ENCODE peak calls at places on chromosomes 12 and 14, in eight cellular contexts. One of them, this sample, is unnamed.

GRCh38 chr14:60760648-60761364 is 26.2 kb downstream of the MNAT1 start:
- DNase-seq in activated T-cell treated with anti-CD3 and anti-CD28 coated beads for 4 hours: no peak
- DNase-seq in PC-9: peak
- DNase-seq in activated CD4-positive, alpha-beta T cell treated with anti-CD3 and anti-CD28 coated beads, Interleukin-2, amount 50 U/mL, for 24 hours: no peak
- DNase-seq in fibroblast of pulmonary artery: no peak
- DNase-seq in C1 segment of cervical spinal cord: no peak
- DNase-seq in stimulated activated naive CD8-positive, alpha-beta T cell treated with anti-CD3 and anti-CD28 coated beads, Interleukin-15, Interleukin-2, amounts not matched to agents 100 U/mL and 50 U/mL, for 24 hours: no peak
- DNase-seq in head of caudate nucleus: no peak
- DNase-seq in this sample: no peak

GRCh38 chr12:90152897-90153624 is 444.4 kb upstream of the ATP2B1 start:
- DNase-seq in activated T-cell treated with anti-CD3 and anti-CD28 coated beads for 4 hours: no peak
- DNase-seq in PC-9: no peak
- DNase-seq in activated CD4-positive, alpha-beta T cell treated with anti-CD3 and anti-CD28 coated beads, Interleukin-2, amount 50 U/mL, for 24 hours: no peak
- DNase-seq in fibroblast of pulmonary artery: no peak
- DNase-seq in C1 segment of cervical spinal cord: no peak
- DNase-seq in stimulated activated naive CD8-positive, alpha-beta T cell treated with anti-CD3 and anti-CD28 coated beads, Interleukin-15, Interleukin-2, amounts not matched to agents 100 U/mL and 50 U/mL, for 24 hours: no peak
- DNase-seq in head of caudate nucleus: no peak
- DNase-seq in this sample: peak

GRCh38 chr14:67547224-67547780 is 14.2 kb downstream of the PLEKHH1 start:
- DNase-seq in activated T-cell treated with anti-CD3 and anti-CD28 coated beads for 4 hours: no peak
- DNase-seq in PC-9: no peak
- DNase-seq in activated CD4-positive, alpha-beta T cell treated with anti-CD3 and anti-CD28 coated beads, Interleukin-2, amount 50 U/mL, for 24 hours: no peak
- DNase-seq in fibroblast of pulmonary artery: no peak
- DNase-seq in C1 segment of cervical spinal cord: no peak
- DNase-seq in stimulated activated naive CD8-positive, alpha-beta T cell treated with anti-CD3 and anti-CD28 coated beads, Interleukin-15, Interleukin-2, amounts not matched to agents 100 U/mL and 50 U/mL, for 24 hours: no peak
- DNase-seq in head of caudate nucleus: no peak
- DNase-seq in this sample: no peak

GRCh38 chr12:94427520-94428381 is 31.9 kb downstream of the CEP83 start:
- DNase-seq in activated T-cell treated with anti-CD3 and anti-CD28 coated beads for 4 hours: no peak
- DNase-seq in PC-9: no peak
- DNase-seq in activated CD4-positive, alpha-beta T cell treated with anti-CD3 and anti-CD28 coated beads, Interleukin-2, amount 50 U/mL, for 24 hours: no peak
- DNase-seq in fibroblast of pulmonary artery: peak
- DNase-seq in C1 segment of cervical spinal cord: no peak
- DNase-seq in stimulated activated naive CD8-positive, alpha-beta T cell treated with anti-CD3 and anti-CD28 coated beads, Interleukin-15, Interleukin-2, amounts not matched to agents 100 U/mL and 50 U/mL, for 24 hours: no peak
- DNase-seq in head of caudate nucleus: no peak
- DNase-seq in this sample: no peak

GRCh38 chr12:89756638-89757321 is 48.1 kb upstream of the ATP2B1 start:
- DNase-seq in activated T-cell treated with anti-CD3 and anti-CD28 coated beads for 4 hours: peak
- DNase-seq in PC-9: peak
- DNase-seq in activated CD4-positive, alpha-beta T cell treated with anti-CD3 and anti-CD28 coated beads, Interleukin-2, amount 50 U/mL, for 24 hours: no peak
- DNase-seq in fibroblast of pulmonary artery: peak
- DNase-seq in C1 segment of cervical spinal cord: no peak
- DNase-seq in stimulated activated naive CD8-positive, alpha-beta T cell treated with anti-CD3 and anti-CD28 coated beads, Interleukin-15, Interleukin-2, amounts not matched to agents 100 U/mL and 50 U/mL, for 24 hours: no peak
- DNase-seq in head of caudate nucleus: no peak
- DNase-seq in this sample: no peak

GRCh38 chr14:93223565-93223964 is 16.5 kb downstream of the UBR7 start:
- DNase-seq in activated T-cell treated with anti-CD3 and anti-CD28 coated beads for 4 hours: no peak
- DNase-seq in PC-9: no peak
- DNase-seq in activated CD4-positive, alpha-beta T cell treated with anti-CD3 and anti-CD28 coated beads, Interleukin-2, amount 50 U/mL, for 24 hours: no peak
- DNase-seq in fibroblast of pulmonary artery: no peak
- DNase-seq in C1 segment of cervical spinal cord: no peak
- DNase-seq in stimulated activated naive CD8-positive, alpha-beta T cell treated with anti-CD3 and anti-CD28 coated beads, Interleukin-15, Interleukin-2, amounts not matched to agents 100 U/mL and 50 U/mL, for 24 hours: no peak
- DNase-seq in head of caudate nucleus: no peak
- DNase-seq in this sample: no peak

GRCh38 chr12:89210277-89210676 is 142.0 kb downstream of the DUSP6 start:
- DNase-seq in activated T-cell treated with anti-CD3 and anti-CD28 coated beads for 4 hours: no peak
- DNase-seq in PC-9: no peak
- DNase-seq in activated CD4-positive, alpha-beta T cell treated with anti-CD3 and anti-CD28 coated beads, Interleukin-2, amount 50 U/mL, for 24 hours: no peak
- DNase-seq in fibroblast of pulmonary artery: no peak
- DNase-seq in C1 segment of cervical spinal cord: no peak
- DNase-seq in stimulated activated naive CD8-positive, alpha-beta T cell treated with anti-CD3 and anti-CD28 coated beads, Interleukin-15, Interleukin-2, amounts not matched to agents 100 U/mL and 50 U/mL, for 24 hours: no peak
- DNase-seq in head of caudate nucleus: no peak
- DNase-seq in this sample: no peak

GRCh38 chr12:47080725-47081502 is 1.2 kb upstream of the AMIGO2 start:
- DNase-seq in activated T-cell treated with anti-CD3 and anti-CD28 coated beads for 4 hours: peak
- DNase-seq in PC-9: peak
- DNase-seq in activated CD4-positive, alpha-beta T cell treated with anti-CD3 and anti-CD28 coated beads, Interleukin-2, amount 50 U/mL, for 24 hours: no peak
- DNase-seq in fibroblast of pulmonary artery: peak
- DNase-seq in C1 segment of cervical spinal cord: peak
- DNase-seq in stimulated activated naive CD8-positive, alpha-beta T cell treated with anti-CD3 and anti-CD28 coated beads, Interleukin-15, Interleukin-2, amounts not matched to agents 100 U/mL and 50 U/mL, for 24 hours: peak
- DNase-seq in head of caudate nucleus: peak
- DNase-seq in this sample: peak

GRCh38 chr12:127810026-127810425 is 456.9 kb upstream of the TMEM132C start:
- DNase-seq in activated T-cell treated with anti-CD3 and anti-CD28 coated beads for 4 hours: no peak
- DNase-seq in PC-9: no peak
- DNase-seq in activated CD4-positive, alpha-beta T cell treated with anti-CD3 and anti-CD28 coated beads, Interleukin-2, amount 50 U/mL, for 24 hours: no peak
- DNase-seq in fibroblast of pulmonary artery: peak
- DNase-seq in C1 segment of cervical spinal cord: no peak
- DNase-seq in stimulated activated naive CD8-positive, alpha-beta T cell treated with anti-CD3 and anti-CD28 coated beads, Interleukin-15, Interleukin-2, amounts not matched to agents 100 U/mL and 50 U/mL, for 24 hours: no peak
- DNase-seq in head of caudate nucleus: no peak
- DNase-seq in this sample: no peak

GRCh38 chr14:99234982-99235491 is 37.0 kb downstream of the BCL11B start:
- DNase-seq in activated T-cell treated with anti-CD3 and anti-CD28 coated beads for 4 hours: peak
- DNase-seq in PC-9: no peak
- DNase-seq in activated CD4-positive, alpha-beta T cell treated with anti-CD3 and anti-CD28 coated beads, Interleukin-2, amount 50 U/mL, for 24 hours: peak
- DNase-seq in fibroblast of pulmonary artery: no peak
- DNase-seq in C1 segment of cervical spinal cord: no peak
- DNase-seq in stimulated activated naive CD8-positive, alpha-beta T cell treated with anti-CD3 and anti-CD28 coated beads, Interleukin-15, Interleukin-2, amounts not matched to agents 100 U/mL and 50 U/mL, for 24 hours: peak
- DNase-seq in head of caudate nucleus: peak
- DNase-seq in this sample: no peak

GRCh38 chr12:81974762-81975161 is 215.6 kb upstream of the PPFIA2 start:
- DNase-seq in activated T-cell treated with anti-CD3 and anti-CD28 coated beads for 4 hours: no peak
- DNase-seq in PC-9: no peak
- DNase-seq in activated CD4-positive, alpha-beta T cell treated with anti-CD3 and anti-CD28 coated beads, Interleukin-2, amount 50 U/mL, for 24 hours: no peak
- DNase-seq in fibroblast of pulmonary artery: no peak
- DNase-seq in C1 segment of cervical spinal cord: no peak
- DNase-seq in stimulated activated naive CD8-positive, alpha-beta T cell treated with anti-CD3 and anti-CD28 coated beads, Interleukin-15, Interleukin-2, amounts not matched to agents 100 U/mL and 50 U/mL, for 24 hours: no peak
- DNase-seq in head of caudate nucleus: no peak
- DNase-seq in this sample: no peak

GRCh38 chr14:38065101-38065762 is 142.5 kb upstream of the SSTR1 start:
- DNase-seq in activated T-cell treated with anti-CD3 and anti-CD28 coated beads for 4 hours: peak
- DNase-seq in PC-9: no peak
- DNase-seq in activated CD4-positive, alpha-beta T cell treated with anti-CD3 and anti-CD28 coated beads, Interleukin-2, amount 50 U/mL, for 24 hours: no peak
- DNase-seq in fibroblast of pulmonary artery: no peak
- DNase-seq in C1 segment of cervical spinal cord: no peak
- DNase-seq in stimulated activated naive CD8-positive, alpha-beta T cell treated with anti-CD3 and anti-CD28 coated beads, Interleukin-15, Interleukin-2, amounts not matched to agents 100 U/mL and 50 U/mL, for 24 hours: peak
- DNase-seq in head of caudate nucleus: no peak
- DNase-seq in this sample: no peak

GRCh38 chr14:63467440-63468072 is 75.6 kb downstream of the PPP2R5E start:
- DNase-seq in activated T-cell treated with anti-CD3 and anti-CD28 coated beads for 4 hours: no peak
- DNase-seq in PC-9: no peak
- DNase-seq in activated CD4-positive, alpha-beta T cell treated with anti-CD3 and anti-CD28 coated beads, Interleukin-2, amount 50 U/mL, for 24 hours: no peak
- DNase-seq in fibroblast of pulmonary artery: no peak
- DNase-seq in C1 segment of cervical spinal cord: no peak
- DNase-seq in stimulated activated naive CD8-positive, alpha-beta T cell treated with anti-CD3 and anti-CD28 coated beads, Interleukin-15, Interleukin-2, amounts not matched to agents 100 U/mL and 50 U/mL, for 24 hours: no peak
- DNase-seq in head of caudate nucleus: no peak
- DNase-seq in this sample: no peak

GRCh38 chr14:89921896-89922548 is 32.5 kb downstream of the EFCAB11 start:
- DNase-seq in activated T-cell treated with anti-CD3 and anti-CD28 coated beads for 4 hours: no peak
- DNase-seq in PC-9: no peak
- DNase-seq in activated CD4-positive, alpha-beta T cell treated with anti-CD3 and anti-CD28 coated beads, Interleukin-2, amount 50 U/mL, for 24 hours: no peak
- DNase-seq in fibroblast of pulmonary artery: peak
- DNase-seq in C1 segment of cervical spinal cord: no peak
- DNase-seq in stimulated activated naive CD8-positive, alpha-beta T cell treated with anti-CD3 and anti-CD28 coated beads, Interleukin-15, Interleukin-2, amounts not matched to agents 100 U/mL and 50 U/mL, for 24 hours: no peak
- DNase-seq in head of caudate nucleus: peak
- DNase-seq in this sample: no peak

GRCh38 chr12:131681257-131681620 is 29.7 kb upstream of the SFSWAP start:
- DNase-seq in activated T-cell treated with anti-CD3 and anti-CD28 coated beads for 4 hours: no peak
- DNase-seq in PC-9: no peak
- DNase-seq in activated CD4-positive, alpha-beta T cell treated with anti-CD3 and anti-CD28 coated beads, Interleukin-2, amount 50 U/mL, for 24 hours: no peak
- DNase-seq in fibroblast of pulmonary artery: no peak
- DNase-seq in C1 segment of cervical spinal cord: no peak
- DNase-seq in stimulated activated naive CD8-positive, alpha-beta T cell treated with anti-CD3 and anti-CD28 coated beads, Interleukin-15, Interleukin-2, amounts not matched to agents 100 U/mL and 50 U/mL, for 24 hours: no peak
- DNase-seq in head of caudate nucleus: no peak
- DNase-seq in this sample: no peak

GRCh38 chr14:46580941-46581671 is 70.5 kb downstream of the RPL10L start:
- DNase-seq in activated T-cell treated with anti-CD3 and anti-CD28 coated beads for 4 hours: no peak
- DNase-seq in PC-9: peak
- DNase-seq in activated CD4-positive, alpha-beta T cell treated with anti-CD3 and anti-CD28 coated beads, Interleukin-2, amount 50 U/mL, for 24 hours: no peak
- DNase-seq in fibroblast of pulmonary artery: peak
- DNase-seq in C1 segment of cervical spinal cord: no peak
- DNase-seq in stimulated activated naive CD8-positive, alpha-beta T cell treated with anti-CD3 and anti-CD28 coated beads, Interleukin-15, Interleukin-2, amounts not matched to agents 100 U/mL and 50 U/mL, for 24 hours: peak
- DNase-seq in head of caudate nucleus: peak
- DNase-seq in this sample: peak

GRCh38 chr14:21978184-21978998 is 304.8 kb upstream of the OR4E1 start:
- DNase-seq in activated T-cell treated with anti-CD3 and anti-CD28 coated beads for 4 hours: peak
- DNase-seq in PC-9: peak
- DNase-seq in activated CD4-positive, alpha-beta T cell treated with anti-CD3 and anti-CD28 coated beads, Interleukin-2, amount 50 U/mL, for 24 hours: peak
- DNase-seq in fibroblast of pulmonary artery: peak
- DNase-seq in C1 segment of cervical spinal cord: peak
- DNase-seq in stimulated activated naive CD8-positive, alpha-beta T cell treated with anti-CD3 and anti-CD28 coated beads, Interleukin-15, Interleukin-2, amounts not matched to agents 100 U/mL and 50 U/mL, for 24 hours: peak
- DNase-seq in head of caudate nucleus: peak
- DNase-seq in this sample: peak

GRCh38 chr14:68386950-68387779 is 405.7 kb downstream of the ZFP36L1 start:
- DNase-seq in activated T-cell treated with anti-CD3 and anti-CD28 coated beads for 4 hours: no peak
- DNase-seq in PC-9: no peak
- DNase-seq in activated CD4-positive, alpha-beta T cell treated with anti-CD3 and anti-CD28 coated beads, Interleukin-2, amount 50 U/mL, for 24 hours: no peak
- DNase-seq in fibroblast of pulmonary artery: peak
- DNase-seq in C1 segment of cervical spinal cord: no peak
- DNase-seq in stimulated activated naive CD8-positive, alpha-beta T cell treated with anti-CD3 and anti-CD28 coated beads, Interleukin-15, Interleukin-2, amounts not matched to agents 100 U/mL and 50 U/mL, for 24 hours: no peak
- DNase-seq in head of caudate nucleus: no peak
- DNase-seq in this sample: no peak

GRCh38 chr14:68153275-68153674 is 333.7 kb downstream of the RAD51B start:
- DNase-seq in activated T-cell treated with anti-CD3 and anti-CD28 coated beads for 4 hours: no peak
- DNase-seq in PC-9: no peak
- DNase-seq in activated CD4-positive, alpha-beta T cell treated with anti-CD3 and anti-CD28 coated beads, Interleukin-2, amount 50 U/mL, for 24 hours: no peak
- DNase-seq in fibroblast of pulmonary artery: no peak
- DNase-seq in C1 segment of cervical spinal cord: no peak
- DNase-seq in stimulated activated naive CD8-positive, alpha-beta T cell treated with anti-CD3 and anti-CD28 coated beads, Interleukin-15, Interleukin-2, amounts not matched to agents 100 U/mL and 50 U/mL, for 24 hours: no peak
- DNase-seq in head of caudate nucleus: no peak
- DNase-seq in this sample: no peak

GRCh38 chr14:22546722-22547071 is 42.3 kb downstream of the DAD1 start:
- DNase-seq in activated T-cell treated with anti-CD3 and anti-CD28 coated beads for 4 hours: no peak
- DNase-seq in PC-9: no peak
- DNase-seq in activated CD4-positive, alpha-beta T cell treated with anti-CD3 and anti-CD28 coated beads, Interleukin-2, amount 50 U/mL, for 24 hours: no peak
- DNase-seq in fibroblast of pulmonary artery: no peak
- DNase-seq in C1 segment of cervical spinal cord: no peak
- DNase-seq in stimulated activated naive CD8-positive, alpha-beta T cell treated with anti-CD3 and anti-CD28 coated beads, Interleukin-15, Interleukin-2, amounts not matched to agents 100 U/mL and 50 U/mL, for 24 hours: no peak
- DNase-seq in head of caudate nucleus: no peak
- DNase-seq in this sample: no peak

GRCh38 chr14:99728231-99728920 is 44.3 kb downstream of the CYP46A1 start:
- DNase-seq in activated T-cell treated with anti-CD3 and anti-CD28 coated beads for 4 hours: no peak
- DNase-seq in PC-9: no peak
- DNase-seq in activated CD4-positive, alpha-beta T cell treated with anti-CD3 and anti-CD28 coated beads, Interleukin-2, amount 50 U/mL, for 24 hours: no peak
- DNase-seq in fibroblast of pulmonary artery: no peak
- DNase-seq in C1 segment of cervical spinal cord: no peak
- DNase-seq in stimulated activated naive CD8-positive, alpha-beta T cell treated with anti-CD3 and anti-CD28 coated beads, Interleukin-15, Interleukin-2, amounts not matched to agents 100 U/mL and 50 U/mL, for 24 hours: peak
- DNase-seq in head of caudate nucleus: peak
- DNase-seq in this sample: peak

GRCh38 chr14:87111741-87112140 is 881.2 kb downstream of the GALC start:
- DNase-seq in activated T-cell treated with anti-CD3 and anti-CD28 coated beads for 4 hours: no peak
- DNase-seq in PC-9: no peak
- DNase-seq in activated CD4-positive, alpha-beta T cell treated with anti-CD3 and anti-CD28 coated beads, Interleukin-2, amount 50 U/mL, for 24 hours: no peak
- DNase-seq in fibroblast of pulmonary artery: no peak
- DNase-seq in C1 segment of cervical spinal cord: no peak
- DNase-seq in stimulated activated naive CD8-positive, alpha-beta T cell treated with anti-CD3 and anti-CD28 coated beads, Interleukin-15, Interleukin-2, amounts not matched to agents 100 U/mL and 50 U/mL, for 24 hours: no peak
- DNase-seq in head of caudate nucleus: no peak
- DNase-seq in this sample: no peak

GRCh38 chr12:101172316-101172715 is 37.7 kb downstream of the SLC5A8 start:
- DNase-seq in activated T-cell treated with anti-CD3 and anti-CD28 coated beads for 4 hours: no peak
- DNase-seq in PC-9: no peak
- DNase-seq in activated CD4-positive, alpha-beta T cell treated with anti-CD3 and anti-CD28 coated beads, Interleukin-2, amount 50 U/mL, for 24 hours: no peak
- DNase-seq in fibroblast of pulmonary artery: no peak
- DNase-seq in C1 segment of cervical spinal cord: no peak
- DNase-seq in stimulated activated naive CD8-positive, alpha-beta T cell treated with anti-CD3 and anti-CD28 coated beads, Interleukin-15, Interleukin-2, amounts not matched to agents 100 U/mL and 50 U/mL, for 24 hours: no peak
- DNase-seq in head of caudate nucleus: peak
- DNase-seq in this sample: no peak

GRCh38 chr12:54579258-54579657 is 9.2 kb downstream of the PPP1R1A start:
- DNase-seq in activated T-cell treated with anti-CD3 and anti-CD28 coated beads for 4 hours: no peak
- DNase-seq in PC-9: no peak
- DNase-seq in activated CD4-positive, alpha-beta T cell treated with anti-CD3 and anti-CD28 coated beads, Interleukin-2, amount 50 U/mL, for 24 hours: no peak
- DNase-seq in fibroblast of pulmonary artery: no peak
- DNase-seq in C1 segment of cervical spinal cord: no peak
- DNase-seq in stimulated activated naive CD8-positive, alpha-beta T cell treated with anti-CD3 and anti-CD28 coated beads, Interleukin-15, Interleukin-2, amounts not matched to agents 100 U/mL and 50 U/mL, for 24 hours: no peak
- DNase-seq in head of caudate nucleus: no peak
- DNase-seq in this sample: no peak

GRCh38 chr12:12803186-12803585 is 10.0 kb upstream of the DDX47 start:
- DNase-seq in activated T-cell treated with anti-CD3 and anti-CD28 coated beads for 4 hours: peak
- DNase-seq in PC-9: peak
- DNase-seq in activated CD4-positive, alpha-beta T cell treated with anti-CD3 and anti-CD28 coated beads, Interleukin-2, amount 50 U/mL, for 24 hours: no peak
- DNase-seq in fibroblast of pulmonary artery: peak
- DNase-seq in C1 segment of cervical spinal cord: no peak
- DNase-seq in stimulated activated naive CD8-positive, alpha-beta T cell treated with anti-CD3 and anti-CD28 coated beads, Interleukin-15, Interleukin-2, amounts not matched to agents 100 U/mL and 50 U/mL, for 24 hours: peak
- DNase-seq in head of caudate nucleus: no peak
- DNase-seq in this sample: peak

GRCh38 chr14:89767861-89768268 is 186.7 kb downstream of the EFCAB11 start:
- DNase-seq in activated T-cell treated with anti-CD3 and anti-CD28 coated beads for 4 hours: peak
- DNase-seq in PC-9: no peak
- DNase-seq in activated CD4-positive, alpha-beta T cell treated with anti-CD3 and anti-CD28 coated beads, Interleukin-2, amount 50 U/mL, for 24 hours: peak
- DNase-seq in fibroblast of pulmonary artery: peak
- DNase-seq in C1 segment of cervical spinal cord: no peak
- DNase-seq in stimulated activated naive CD8-positive, alpha-beta T cell treated with anti-CD3 and anti-CD28 coated beads, Interleukin-15, Interleukin-2, amounts not matched to agents 100 U/mL and 50 U/mL, for 24 hours: peak
- DNase-seq in head of caudate nucleus: peak
- DNase-seq in this sample: no peak

GRCh38 chr14:50816419-50817047 is 14.4 kb downstream of the NIN start:
- DNase-seq in activated T-cell treated with anti-CD3 and anti-CD28 coated beads for 4 hours: no peak
- DNase-seq in PC-9: no peak
- DNase-seq in activated CD4-positive, alpha-beta T cell treated with anti-CD3 and anti-CD28 coated beads, Interleukin-2, amount 50 U/mL, for 24 hours: no peak
- DNase-seq in fibroblast of pulmonary artery: peak
- DNase-seq in C1 segment of cervical spinal cord: no peak
- DNase-seq in stimulated activated naive CD8-positive, alpha-beta T cell treated with anti-CD3 and anti-CD28 coated beads, Interleukin-15, Interleukin-2, amounts not matched to agents 100 U/mL and 50 U/mL, for 24 hours: no peak
- DNase-seq in head of caudate nucleus: no peak
- DNase-seq in this sample: no peak

GRCh38 chr12:80697270-80697887 is 10.1 kb upstream of the MYF6 start:
- DNase-seq in activated T-cell treated with anti-CD3 and anti-CD28 coated beads for 4 hours: no peak
- DNase-seq in PC-9: no peak
- DNase-seq in activated CD4-positive, alpha-beta T cell treated with anti-CD3 and anti-CD28 coated beads, Interleukin-2, amount 50 U/mL, for 24 hours: no peak
- DNase-seq in fibroblast of pulmonary artery: no peak
- DNase-seq in C1 segment of cervical spinal cord: no peak
- DNase-seq in stimulated activated naive CD8-positive, alpha-beta T cell treated with anti-CD3 and anti-CD28 coated beads, Interleukin-15, Interleukin-2, amounts not matched to agents 100 U/mL and 50 U/mL, for 24 hours: no peak
- DNase-seq in head of caudate nucleus: no peak
- DNase-seq in this sample: no peak

GRCh38 chr14:61832783-61833182 is 70.6 kb downstream of the SNAPC1 start:
- DNase-seq in activated T-cell treated with anti-CD3 and anti-CD28 coated beads for 4 hours: no peak
- DNase-seq in PC-9: no peak
- DNase-seq in activated CD4-positive, alpha-beta T cell treated with anti-CD3 and anti-CD28 coated beads, Interleukin-2, amount 50 U/mL, for 24 hours: no peak
- DNase-seq in fibroblast of pulmonary artery: no peak
- DNase-seq in C1 segment of cervical spinal cord: no peak
- DNase-seq in stimulated activated naive CD8-positive, alpha-beta T cell treated with anti-CD3 and anti-CD28 coated beads, Interleukin-15, Interleukin-2, amounts not matched to agents 100 U/mL and 50 U/mL, for 24 hours: no peak
- DNase-seq in head of caudate nucleus: no peak
- DNase-seq in this sample: no peak

GRCh38 chr12:15152864-15153263 is 68.4 kb downstream of the RERG start:
- DNase-seq in activated T-cell treated with anti-CD3 and anti-CD28 coated beads for 4 hours: no peak
- DNase-seq in PC-9: no peak
- DNase-seq in activated CD4-positive, alpha-beta T cell treated with anti-CD3 and anti-CD28 coated beads, Interleukin-2, amount 50 U/mL, for 24 hours: no peak
- DNase-seq in fibroblast of pulmonary artery: peak
- DNase-seq in C1 segment of cervical spinal cord: no peak
- DNase-seq in stimulated activated naive CD8-positive, alpha-beta T cell treated with anti-CD3 and anti-CD28 coated beads, Interleukin-15, Interleukin-2, amounts not matched to agents 100 U/mL and 50 U/mL, for 24 hours: no peak
- DNase-seq in head of caudate nucleus: no peak
- DNase-seq in this sample: no peak